ENCODE peak calls at places on chromosomes 3 and 15, in six cellular contexts. One of them, this sample, is unnamed.

GRCh38 chr3:32076566-32076965 is 29.9 kb upstream of the GPD1L start:
- DNase-seq in fibroblast of gingiva: peak
- DNase-seq in T-helper 9 cell: no peak
- DNase-seq in NCI-H1092: no peak
- DNase-seq in mucosa of gallbladder: no peak
- DNase-seq in hepatic stellate cell: no peak
- DNase-seq in this sample: no peak

GRCh38 chr15:60932051-60932915 is 296.8 kb downstream of the RORA start:
- DNase-seq in fibroblast of gingiva: peak
- DNase-seq in T-helper 9 cell: peak
- DNase-seq in NCI-H1092: no peak
- DNase-seq in mucosa of gallbladder: peak
- DNase-seq in hepatic stellate cell: no peak
- DNase-seq in this sample: no peak

GRCh38 chr15:92636950-92637481 is 18.6 kb downstream of the FAM174B start:
- DNase-seq in fibroblast of gingiva: no peak
- DNase-seq in T-helper 9 cell: no peak
- DNase-seq in NCI-H1092: no peak
- DNase-seq in mucosa of gallbladder: no peak
- DNase-seq in hepatic stellate cell: no peak
- DNase-seq in this sample: no peak

GRCh38 chr3:100032262-100032661 is 82.0 kb downstream of the FILIP1L start:
- DNase-seq in fibroblast of gingiva: no peak
- DNase-seq in T-helper 9 cell: no peak
- DNase-seq in NCI-H1092: no peak
- DNase-seq in mucosa of gallbladder: no peak
- DNase-seq in hepatic stellate cell: peak
- DNase-seq in this sample: no peak

GRCh38 chr15:58447244-58448010 is 15.6 kb downstream of the LIPC start:
- DNase-seq in fibroblast of gingiva: peak
- DNase-seq in T-helper 9 cell: no peak
- DNase-seq in NCI-H1092: no peak
- DNase-seq in mucosa of gallbladder: no peak
- DNase-seq in hepatic stellate cell: peak
- DNase-seq in this sample: peak

GRCh38 chr3:159619341-159619885 is 369.2 kb upstream of the IL12A start:
- DNase-seq in fibroblast of gingiva: peak
- DNase-seq in T-helper 9 cell: no peak
- DNase-seq in NCI-H1092: no peak
- DNase-seq in mucosa of gallbladder: no peak
- DNase-seq in hepatic stellate cell: no peak
- DNase-seq in this sample: peak

GRCh38 chr3:127671523-127672428 is 976 bp upstream of the ABTB1 start:
- DNase-seq in fibroblast of gingiva: no peak
- DNase-seq in T-helper 9 cell: no peak
- DNase-seq in NCI-H1092: no peak
- DNase-seq in mucosa of gallbladder: no peak
- DNase-seq in hepatic stellate cell: peak
- DNase-seq in this sample: no peak

GRCh38 chr15:56934269-56934668 is 15.8 kb downstream of the TCF12 start:
- DNase-seq in fibroblast of gingiva: no peak
- DNase-seq in T-helper 9 cell: no peak
- DNase-seq in NCI-H1092: no peak
- DNase-seq in mucosa of gallbladder: no peak
- DNase-seq in hepatic stellate cell: no peak
- DNase-seq in this sample: no peak

GRCh38 chr15:78541744-78542034 is 1.4 kb downstream of the PSMA4 start:
- DNase-seq in fibroblast of gingiva: no peak
- DNase-seq in T-helper 9 cell: no peak
- DNase-seq in NCI-H1092: no peak
- DNase-seq in mucosa of gallbladder: no peak
- DNase-seq in hepatic stellate cell: no peak
- DNase-seq in this sample: no peak

GRCh38 chr15:74025436-74025835 is 30.9 kb downstream of the PML start:
- DNase-seq in fibroblast of gingiva: no peak
- DNase-seq in T-helper 9 cell: no peak
- DNase-seq in NCI-H1092: no peak
- DNase-seq in mucosa of gallbladder: no peak
- DNase-seq in hepatic stellate cell: peak
- DNase-seq in this sample: no peak

GRCh38 chr3:185216587-185216918 is 37.3 kb downstream of the EHHADH start:
- DNase-seq in fibroblast of gingiva: peak
- DNase-seq in T-helper 9 cell: no peak
- DNase-seq in NCI-H1092: peak
- DNase-seq in mucosa of gallbladder: no peak
- DNase-seq in hepatic stellate cell: peak
- DNase-seq in this sample: no peak

This sample was measured in SJSA1.